ENCODE peak calls at places on chromosomes 13 and 19, in four cellular contexts. M is lung, J is left ventricle myocardium inferior, S is A549. Q is an unnamed sample.

GRCh38 chr19:21264416-21264815 is 64.8 kb downstream of the ZNF708 start:
- DNase-seq in M (no peak), S (no peak), J (no peak), Q (no peak)

GRCh38 chr19:24159707-24160106 is 72.7 kb downstream of the ZNF254 start:
- DNase-seq in J (no peak), S (no peak), M (no peak), Q (no peak)

GRCh38 chr13:28551498-28551895 is 56.6 kb upstream of the FLT1 start:
- DNase-seq in M (no peak), J (no peak), S (no peak), Q (no peak)

GRCh38 chr19:28646629-28647028 is 566.3 kb downstream of the UQCRFS1 start:
- DNase-seq in S (no peak), J (no peak), M (no peak), Q (no peak)

GRCh38 chr19:5809469-5809868 is 4.6 kb downstream of the NRTN start:
- DNase-seq in S (no peak), J (no peak), M (no peak), Q (no peak)

GRCh38 chr13:109606404-109607028 is 179.9 kb downstream of the IRS2 start:
- DNase-seq in J (no peak), M (no peak), S (no peak), Q (no peak)

GRCh38 chr19:13817615-13818371 is 22.6 kb downstream of the ZSWIM4 start:
- DNase-seq in S (no peak), M (peak), J (no peak), Q (no peak)

GRCh38 chr19:52946322-52947310 is 16.1 kb downstream of the ZNF816 start:
- DNase-seq in J (peak), M (peak), S (no peak), Q (no peak)

GRCh38 chr13:98584668-98585397 is 7.9 kb upstream of the STK24 start:
- DNase-seq in J (no peak), S (no peak), M (no peak), Q (no peak)

GRCh38 chr13:100513987-100514670 is 74.5 kb downstream of the GGACT start:
- DNase-seq in J (no peak), M (no peak), S (no peak), Q (no peak)

GRCh38 chr13:20998649-20999415 is 62.6 kb downstream of the LATS2 start:
- DNase-seq in J (no peak), S (no peak), M (no peak), Q (no peak)

GRCh38 chr19:56683119-56683518 is 11.6 kb upstream of the ZNF835 start:
- DNase-seq in S (no peak), M (no peak), J (no peak), Q (no peak)

GRCh38 chr19:56681702-56682101 is 10.1 kb upstream of the ZNF835 start:
- DNase-seq in M (no peak), J (no peak), S (no peak), Q (no peak)

DNA sequence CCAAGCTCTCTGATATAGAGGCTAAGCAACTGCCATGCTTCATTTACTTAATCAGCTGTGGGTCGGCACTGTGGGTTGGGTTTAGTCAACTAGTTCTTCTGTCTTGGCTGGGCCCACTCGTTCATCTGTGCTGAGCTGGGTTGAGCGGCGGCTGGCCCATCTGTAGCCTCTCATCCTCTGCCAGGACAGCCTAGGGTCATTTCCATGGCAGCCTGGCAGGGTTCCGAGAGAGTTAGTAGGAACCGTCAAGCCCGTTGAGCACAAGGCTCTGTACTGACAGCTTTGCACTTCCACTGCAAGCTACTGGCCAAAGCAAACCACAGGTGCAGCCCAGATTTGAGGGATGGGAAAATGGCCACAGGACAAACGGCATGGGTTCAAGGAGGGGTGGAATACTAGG is 6.6 kb upstream of the ZNF835 start:
- DNase-seq in M (no peak), J (no peak), S (no peak), Q (no peak)
- H3K27ac ChIP-seq in M (no peak), J (no peak), S (no peak), Q (no peak)

DNA sequence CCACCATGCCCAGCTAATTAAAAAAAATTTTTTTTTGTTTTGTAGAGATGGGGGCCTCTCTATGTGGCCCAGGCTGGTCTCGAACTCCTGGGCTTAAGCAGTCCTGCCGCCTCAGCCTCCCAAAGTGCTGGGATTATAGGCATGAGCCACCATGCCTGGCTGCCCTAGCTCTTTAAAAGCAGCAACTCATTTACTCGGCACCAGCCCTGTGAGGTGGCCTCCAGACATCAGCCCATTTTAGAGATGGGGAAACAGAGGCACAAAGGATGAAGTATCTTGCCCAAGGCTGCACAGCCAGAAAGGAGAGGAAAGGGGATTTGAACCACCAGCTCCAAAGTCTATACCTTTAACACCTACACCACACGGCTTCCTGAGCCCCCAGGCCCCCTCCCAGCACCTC is 312 bp downstream of the PRX start:
- DNase-seq in J (no peak), M (no peak), S (no peak), Q (no peak)
- H3K27ac ChIP-seq in J (peak), M (no peak), S (no peak), Q (peak)

GRCh38 chr13:113969311-113969972 is 4.4 kb downstream of the C13orf46 start:
- DNase-seq in M (no peak), J (peak), S (no peak), Q (peak)
- H3K27ac ChIP-seq in M (no peak), J (no peak), S (no peak), Q (no peak)

DNA sequence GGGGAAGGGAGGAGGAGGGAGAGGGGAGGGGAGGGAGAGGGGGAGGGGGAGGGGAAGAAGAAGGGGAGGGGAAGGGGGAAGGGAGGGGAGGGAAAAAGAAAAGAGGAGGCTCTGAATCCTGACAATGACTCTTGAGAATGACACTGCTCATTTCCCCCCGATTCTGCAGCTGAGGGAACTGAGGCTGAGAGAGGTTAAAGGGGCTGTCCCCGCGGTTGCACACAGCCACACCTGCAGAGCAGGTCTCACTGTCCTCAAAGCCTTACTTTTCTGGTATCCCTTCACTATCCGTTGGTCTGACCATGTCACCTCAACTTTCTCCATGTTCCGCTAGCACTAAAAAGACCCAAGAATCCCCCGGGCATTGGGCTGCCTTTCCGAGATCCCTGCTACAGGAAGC is 35.4 kb downstream of the CYP4F2 start:
- DNase-seq in J (no peak), M (no peak), S (no peak), Q (no peak)
- H3K27ac ChIP-seq in J (no peak), M (no peak), S (no peak), Q (no peak)

GRCh38 chr13:44112700-44113329 is 233.1 kb downstream of the LACC1 start:
- DNase-seq in S (no peak), J (no peak), M (no peak), Q (no peak)

GRCh38 chr13:44117351-44117750 is 237.6 kb downstream of the LACC1 start:
- DNase-seq in J (no peak), S (no peak), M (no peak), Q (no peak)

GRCh38 chr13:44120814-44121505 is 241.3 kb downstream of the LACC1 start:
- DNase-seq in J (no peak), S (no peak), M (no peak), Q (no peak)

GRCh38 chr13:44111701-44112100 is 232.0 kb downstream of the LACC1 start:
- DNase-seq in S (no peak), J (no peak), M (no peak), Q (no peak)

DNA sequence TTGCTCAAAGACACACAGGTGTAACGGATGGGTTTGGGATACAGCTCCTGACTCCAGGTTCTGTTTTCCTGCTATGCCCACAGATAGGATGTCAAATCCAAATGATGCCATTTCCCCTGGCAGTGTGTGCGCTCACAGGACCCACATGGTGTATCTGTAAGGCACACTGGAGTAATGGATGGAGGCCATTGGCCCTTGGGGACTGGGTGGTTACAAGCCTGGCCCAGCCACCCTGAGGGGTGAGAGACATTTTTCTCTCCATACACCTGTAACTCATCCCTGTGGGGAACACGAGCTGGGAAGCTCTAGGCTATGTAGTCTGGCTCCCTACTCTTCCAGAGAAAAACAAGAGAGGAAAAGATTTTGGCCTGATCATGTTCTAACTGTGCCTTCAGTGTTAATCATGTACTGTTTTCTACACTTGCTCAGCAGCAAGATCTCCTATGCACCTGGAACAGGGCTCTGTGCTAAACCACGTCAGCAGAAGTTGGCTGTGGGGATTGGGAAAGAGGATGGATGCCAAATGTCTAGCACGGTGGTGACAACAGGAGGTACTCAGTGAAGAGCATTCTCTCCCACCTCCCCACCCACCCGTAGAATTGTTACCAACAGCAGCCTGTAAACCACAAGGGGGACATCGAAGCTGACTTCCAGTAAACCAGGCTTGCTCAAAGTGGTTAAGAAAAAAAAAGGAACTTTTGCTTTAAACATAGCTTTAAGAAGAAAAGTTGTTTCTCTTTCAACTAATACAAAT is 237.0 kb downstream of the LACC1 start:
- DNase-seq in S (no peak), M (no peak), J (peak), Q (no peak)
- H3K27ac ChIP-seq in S (no peak), M (peak), J (peak), Q (peak)

GRCh38 chr19:56141416-56141992 is 417 bp downstream of the ZNF444 start:
- DNase-seq in J (no peak), S (no peak), M (no peak), Q (no peak)

GRCh38 chr19:56139847-56140582 is 1.1 kb upstream of the ZNF444 start:
- DNase-seq in S (peak), M (no peak), J (no peak), Q (no peak)

GRCh38 chr19:56142897-56143434 is 1.9 kb downstream of the ZNF444 start:
- DNase-seq in J (no peak), S (no peak), M (no peak), Q (no peak)

GRCh38 chr19:56142087-56142787 is 1.1 kb downstream of the ZNF444 start:
- DNase-seq in M (peak), J (no peak), S (no peak), Q (no peak)

DNA sequence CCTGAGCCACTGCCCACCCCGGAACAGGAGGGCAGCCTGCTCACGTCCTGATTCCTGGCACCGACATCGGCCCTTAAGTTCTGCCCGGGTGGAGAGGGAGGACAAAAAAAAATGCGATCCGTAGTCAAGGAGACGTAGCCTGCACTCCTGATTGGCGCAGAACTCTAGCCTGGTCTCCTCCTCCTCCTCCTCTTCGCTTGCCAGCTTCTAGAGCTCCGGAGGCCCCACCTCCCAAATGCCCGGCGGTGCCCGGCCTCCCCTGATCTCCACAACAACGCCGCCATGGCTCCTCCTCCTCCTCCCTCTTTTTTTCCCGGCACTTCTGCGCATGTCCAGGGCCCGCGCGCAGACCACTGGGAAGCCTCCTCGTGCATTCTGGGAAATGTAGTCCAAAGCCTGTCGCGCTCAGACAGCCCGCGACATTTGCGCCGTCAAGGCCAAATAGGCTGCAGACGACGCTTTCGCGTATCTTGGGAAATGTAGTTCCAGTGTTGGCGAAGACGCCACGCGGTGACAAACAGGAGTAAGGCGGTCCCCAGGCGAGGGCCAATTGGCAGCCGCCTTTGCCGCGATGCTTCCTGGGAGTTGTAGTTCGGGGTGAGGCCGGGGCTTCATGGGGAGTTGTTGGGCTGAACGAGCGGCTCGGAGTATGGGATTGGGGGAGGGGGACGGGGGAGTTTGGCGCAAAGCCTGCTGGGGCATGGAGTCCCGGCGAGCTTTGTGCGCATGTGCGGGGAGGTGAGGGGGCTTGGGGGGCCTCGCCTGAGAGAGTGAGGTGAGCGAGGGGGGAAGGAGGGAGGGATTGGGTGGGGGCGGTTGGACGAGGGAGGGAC is at the start of gene ZNF444:
- DNase-seq in J (peak), S (peak), M (peak), Q (peak)
- H3K27ac ChIP-seq in J (peak), S (peak), M (peak), Q (peak)

DNA sequence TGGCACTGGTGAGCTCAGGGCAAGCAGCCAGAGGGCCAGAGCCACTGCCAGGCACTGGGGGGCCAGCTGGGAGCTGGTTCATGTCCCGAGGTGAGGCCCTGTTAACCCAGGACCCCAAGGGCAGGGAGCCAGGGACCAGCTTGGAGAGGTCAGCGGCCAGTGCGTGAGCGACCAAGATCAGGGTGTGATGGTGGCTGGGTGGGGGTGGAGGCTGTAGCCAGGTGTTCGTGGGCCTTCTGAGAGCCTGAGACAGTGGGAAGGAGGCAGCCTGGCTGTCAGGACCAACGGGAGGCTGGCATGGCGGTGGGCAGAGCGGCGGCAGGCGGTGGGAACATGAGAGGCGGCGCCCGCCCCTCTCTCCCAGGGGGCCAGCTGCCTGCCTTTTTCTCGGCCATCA is 8.1 kb upstream of the KPTN start:
- DNase-seq in J (no peak), M (no peak), S (no peak), Q (peak)
- H3K27ac ChIP-seq in J (no peak), M (no peak), S (no peak), Q (no peak)

DNA sequence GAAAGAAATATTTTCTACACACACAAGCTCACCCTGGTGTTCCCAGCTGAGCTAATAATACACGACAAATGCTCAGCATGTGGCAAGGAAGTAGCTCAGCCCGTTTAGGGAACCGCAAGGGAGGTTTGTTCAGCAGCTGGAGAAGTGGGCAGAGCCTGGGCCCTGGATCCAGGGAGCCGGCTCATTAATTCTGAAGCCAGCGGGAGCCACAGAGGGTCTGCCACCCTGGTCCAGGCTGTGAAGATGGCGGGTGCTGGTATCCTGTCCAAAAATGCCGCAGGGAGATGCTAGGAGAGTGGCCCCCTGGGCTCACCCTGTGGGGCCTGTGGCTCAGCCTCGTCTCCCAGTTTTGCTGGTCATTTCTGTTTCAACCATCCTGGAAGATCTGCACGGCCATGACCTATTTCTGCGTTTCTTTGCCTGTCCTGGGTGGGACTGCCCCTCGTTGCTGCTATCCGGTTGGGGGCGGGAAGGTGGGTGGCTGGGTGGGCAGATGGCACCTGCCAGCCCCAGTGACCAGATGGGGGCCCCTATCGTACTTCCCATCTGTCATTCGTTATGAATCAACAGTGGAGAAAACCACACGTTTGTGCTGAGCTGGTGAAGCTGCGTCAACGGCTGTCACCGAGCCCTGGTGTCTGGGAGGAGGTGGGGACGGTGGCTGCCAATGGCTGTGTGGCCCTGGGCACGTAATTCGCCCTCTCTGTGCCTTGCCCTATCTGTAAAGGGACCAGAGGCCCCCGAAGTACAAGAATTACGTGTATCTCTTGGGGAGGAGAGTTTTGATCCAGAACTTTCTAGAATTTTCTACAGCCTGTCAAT is 2.7 kb upstream of the GNA15 start:
- DNase-seq in M (no peak), S (no peak), J (no peak), Q (no peak)
- H3K27ac ChIP-seq in M (no peak), S (no peak), J (peak), Q (no peak)

Q was measured in psoas muscle.